ENCODE peak calls at places on chromosomes 12 and 14, in five cellular contexts. Y is adrenal gland, F is transverse colon, M is uterus, J is GM12878. T is an unnamed sample.

GRCh38 chr12:46386877-46387629 is 14.5 kb upstream of the SLC38A2 start:
- DNase-seq in Y (no peak), F (peak), M (peak), J (no peak), T (peak)

GRCh38 chr12:64171715-64172114 is 50.4 kb downstream of the KICS2 start:
- DNase-seq in Y (peak), F (no peak), M (no peak), J (no peak), T (no peak)

GRCh38 chr14:68683326-68683725 is 109.5 kb downstream of the ZFP36L1 start:
- DNase-seq in Y (no peak), F (no peak), M (no peak), J (no peak), T (no peak)

GRCh38 chr12:57868211-57868610 is 21.7 kb upstream of the CTDSP2 start:
- DNase-seq in Y (no peak), F (no peak), M (no peak), J (no peak), T (no peak)

GRCh38 chr12:33455096-33455495 is 15.5 kb upstream of the SYT10 start:
- DNase-seq in Y (no peak), F (no peak), M (no peak), J (no peak), T (no peak)

GRCh38 chr14:92945544-92945943 is 22.6 kb downstream of the CHGA start:
- DNase-seq in Y (no peak), F (no peak), M (no peak), J (no peak), T (no peak)

GRCh38 chr12:54412786-54413185 is 6.3 kb downstream of the ITGA5 start:
- DNase-seq in Y (no peak), F (no peak), M (no peak), J (no peak), T (no peak)

GRCh38 chr12:107402041-107403022 is 283.3 kb upstream of the PWP1 start:
- DNase-seq in Y (peak), F (peak), M (no peak), J (no peak), T (peak)

GRCh38 chr12:57152408-57153038 is 5.1 kb upstream of the LRP1-AS start:
- DNase-seq in Y (peak), F (no peak), M (peak), J (no peak), T (no peak)

GRCh38 chr12:113479578-113480335 is 8.1 kb upstream of the LHX5 start:
- DNase-seq in Y (peak), F (no peak), M (no peak), J (no peak), T (peak)

GRCh38 chr12:12072064-12072760 is 1.5 kb downstream of the BCL2L14 start:
- DNase-seq in Y (no peak), F (peak), M (no peak), J (peak), T (no peak)

GRCh38 chr12:76880156-76881023 is 1.6 kb upstream of the CSRP2 start:
- DNase-seq in Y (no peak), F (no peak), M (no peak), J (no peak), T (no peak)

GRCh38 chr12:63805704-63806672 is 26.3 kb downstream of the RXYLT1 start:
- DNase-seq in Y (no peak), F (peak), M (no peak), J (no peak), T (no peak)

GRCh38 chr12:88207921-88208640 is 66.0 kb downstream of the TMTC3 start:
- DNase-seq in Y (no peak), F (no peak), M (no peak), J (no peak), T (no peak)

GRCh38 chr12:111404362-111405148 is 1.2 kb upstream of the SH2B3 start:
- DNase-seq in Y (peak), F (no peak), M (peak), J (no peak), T (peak)

GRCh38 chr12:96219700-96220206 is 25.6 kb downstream of the ELK3 start:
- DNase-seq in Y (no peak), F (no peak), M (no peak), J (no peak), T (no peak)

GRCh38 chr12:12599750-12600643 is 11.7 kb upstream of the CREBL2 start:
- DNase-seq in Y (peak), F (no peak), M (no peak), J (no peak), T (no peak)

GRCh38 chr12:113220593-113221180 is 577 bp upstream of the TPCN1 start:
- DNase-seq in Y (no peak), F (no peak), M (no peak), J (no peak), T (peak)

GRCh38 chr12:113930249-113930648 is 35.9 kb downstream of the RBM19 start:
- DNase-seq in Y (no peak), F (no peak), M (no peak), J (no peak), T (no peak)

GRCh38 chr12:99772274-99772673 is 124.7 kb downstream of the GARIN6 start:
- DNase-seq in Y (no peak), F (no peak), M (no peak), J (no peak), T (no peak)

GRCh38 chr12:80625901-80626300 is 81.5 kb upstream of the MYF6 start:
- DNase-seq in Y (no peak), F (no peak), M (no peak), J (no peak), T (no peak)

GRCh38 chr14:80699861-80700260 is 241.7 kb downstream of the CEP128 start:
- DNase-seq in Y (no peak), F (no peak), M (no peak), J (peak), T (no peak)

GRCh38 chr14:52020866-52021717 is 31.7 kb downstream of the RTRAF start:
- DNase-seq in Y (no peak), F (no peak), M (no peak), J (peak), T (peak)

GRCh38 chr12:111031956-111032919 is 111.9 kb upstream of the MYL2 start:
- DNase-seq in Y (no peak), F (no peak), M (no peak), J (no peak), T (no peak)

GRCh38 chr12:64672925-64673409 is 62.7 kb downstream of the RASSF3 start:
- DNase-seq in Y (peak), F (peak), M (peak), J (no peak), T (peak)

GRCh38 chr12:113318900-113319628 is 15.8 kb downstream of the SLC8B1 start:
- DNase-seq in Y (no peak), F (no peak), M (no peak), J (no peak), T (no peak)

GRCh38 chr14:73749706-73750105 is 35.5 kb upstream of the PNMA1 start:
- DNase-seq in Y (no peak), F (no peak), M (no peak), J (no peak), T (no peak)

GRCh38 chr12:79591988-79592387 is 98.8 kb downstream of the PAWR start:
- DNase-seq in Y (no peak), F (no peak), M (no peak), J (no peak), T (no peak)

GRCh38 chr12:6850796-6851152 is 312 bp downstream of the CDCA3 start:
- DNase-seq in Y (peak), F (no peak), M (no peak), J (no peak), T (no peak)

GRCh38 chr14:91036741-91037469 is 23.5 kb downstream of the RPS6KA5 start:
- DNase-seq in Y (no peak), F (no peak), M (no peak), J (no peak), T (no peak)

GRCh38 chr14:67926821-67927220 is 107.2 kb downstream of the RAD51B start:
- DNase-seq in Y (no peak), F (no peak), M (no peak), J (no peak), T (no peak)

GRCh38 chr14:90019824-90020523 is 41.8 kb upstream of the KCNK13 start:
- DNase-seq in Y (no peak), F (no peak), M (no peak), J (no peak), T (no peak)

GRCh38 chr12:40446385-40446784 is 221.6 kb downstream of the LRRK2 start:
- DNase-seq in Y (no peak), F (no peak), M (no peak), J (no peak), T (peak)

GRCh38 chr14:95274283-95274682 is 45.4 kb downstream of the CLMN start:
- DNase-seq in Y (no peak), F (peak), M (no peak), J (no peak), T (no peak)

GRCh38 chr12:100445081-100445481 is 28.6 kb upstream of the NR1H4 start:
- DNase-seq in Y (no peak), F (no peak), M (no peak), J (no peak), T (no peak)

GRCh38 chr12:56585098-56585497 is 45.0 kb downstream of the BAZ2A start:
- DNase-seq in Y (no peak), F (no peak), M (no peak), J (no peak), T (no peak)

GRCh38 chr14:100574642-100575031 is 12.6 kb downstream of the BEGAIN start:
- DNase-seq in Y (no peak), F (no peak), M (no peak), J (no peak), T (no peak)

GRCh38 chr14:75427482-75428229 is at the start of gene JDP2:
- DNase-seq in Y (peak), F (peak), M (peak), J (no peak), T (peak)
- TF ChIP-seq POLR2A in Y (peak), F (peak), M (peak), J (peak), T (no peak)

GRCh38 chr12:50283230-50283923 is at the start of gene LIMA1:
- DNase-seq in Y (peak), F (peak), M (peak), J (peak), T (peak)
- TF ChIP-seq POLR2A in Y (peak), F (peak), M (peak), J (peak), T (peak)

GRCh38 chr12:72647139-72647538 is 375.0 kb downstream of the TRHDE start:
- DNase-seq in Y (no peak), F (no peak), M (no peak), J (no peak), T (no peak)

GRCh38 chr12:72642726-72643125 is 370.6 kb downstream of the TRHDE start:
- DNase-seq in Y (no peak), F (no peak), M (no peak), J (no peak), T (no peak)
- TF ChIP-seq POLR2A in Y (no peak), F (no peak), M (no peak), J (no peak), T (no peak)

DNA sequence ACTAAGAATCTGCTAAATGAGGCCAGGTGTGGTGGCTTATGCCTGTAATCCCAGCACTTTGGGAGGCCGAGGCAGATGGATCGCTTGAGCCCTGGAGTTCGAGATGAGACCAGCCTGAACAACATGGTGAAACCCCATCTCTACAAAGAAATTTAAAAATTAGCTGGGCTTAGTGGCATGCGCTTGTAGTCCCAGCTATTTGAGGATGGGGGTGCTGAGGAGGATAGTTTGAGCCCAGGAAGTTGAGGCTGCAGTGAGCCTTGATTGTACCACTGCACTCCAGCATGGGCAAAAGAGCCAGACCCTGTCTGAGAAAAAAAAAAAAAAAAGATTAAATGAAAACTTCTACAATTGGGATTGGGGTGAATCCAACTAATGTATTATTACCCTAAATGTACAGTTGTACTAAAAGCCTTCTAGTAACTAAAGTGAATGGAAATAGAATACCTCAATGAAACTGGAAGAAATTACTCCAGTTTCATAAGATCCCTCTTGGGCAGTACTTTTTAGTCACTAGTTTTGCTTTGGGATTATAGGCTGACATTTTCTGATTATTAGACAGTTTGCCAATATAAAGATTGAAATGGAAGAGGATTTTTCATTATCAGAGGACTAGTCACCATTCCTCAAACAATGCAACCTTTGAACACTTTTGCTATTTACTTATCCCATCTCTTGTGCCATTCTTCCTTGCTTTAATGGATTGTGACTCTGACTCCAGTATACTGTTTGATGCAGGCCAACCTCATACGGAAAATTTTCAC is 14.3 kb downstream of the COCH start:
- DNase-seq in Y (no peak), F (no peak), M (no peak), J (no peak), T (no peak)
- TF ChIP-seq POLR2A in Y (no peak), F (no peak), M (no peak), J (no peak), T (no peak)

GRCh38 chr12:115338566-115339294 is 654.8 kb upstream of the TBX3 start:
- DNase-seq in Y (no peak), F (no peak), M (no peak), J (peak), T (no peak)

GRCh38 chr12:115336506-115336905 is 652.5 kb upstream of the TBX3 start:
- DNase-seq in Y (no peak), F (no peak), M (no peak), J (no peak), T (no peak)

GRCh38 chr12:115335594-115335993 is 651.6 kb upstream of the TBX3 start:
- DNase-seq in Y (no peak), F (no peak), M (no peak), J (no peak), T (no peak)

GRCh38 chr12:115335048-115335447 is 651.1 kb upstream of the TBX3 start:
- DNase-seq in Y (no peak), F (no peak), M (no peak), J (no peak), T (no peak)

GRCh38 chr12:115337693-115338543 is 653.9 kb upstream of the TBX3 start:
- DNase-seq in Y (peak), F (peak), M (peak), J (no peak), T (no peak)
- TF ChIP-seq POLR2A in Y (no peak), F (no peak), M (no peak), J (no peak), T (no peak)

GRCh38 chr12:120199025-120199424 is 1.9 kb downstream of the RPLP0 start:
- DNase-seq in Y (no peak), F (no peak), M (no peak), J (no peak), T (no peak)

GRCh38 chr12:120197542-120197887 is 3.0 kb upstream of the GCN1 start:
- DNase-seq in Y (no peak), F (no peak), M (no peak), J (no peak), T (no peak)

GRCh38 chr12:120196363-120196762 is 1.8 kb upstream of the GCN1 start:
- DNase-seq in Y (peak), F (no peak), M (no peak), J (no peak), T (no peak)

GRCh38 chr12:120204171-120204570 is 3.3 kb upstream of the RPLP0 start:
- DNase-seq in Y (no peak), F (no peak), M (no peak), J (no peak), T (no peak)

GRCh38 chr12:120199595-120200306 is 1.2 kb downstream of the RPLP0 start:
- DNase-seq in Y (peak), F (no peak), M (peak), J (no peak), T (peak)
- TF ChIP-seq POLR2A in Y (no peak), F (no peak), M (no peak), J (peak), T (no peak)

GRCh38 chr14:49585803-49586672 is at the start of gene RPS29:
- DNase-seq in Y (peak), F (peak), M (peak), J (peak), T (peak)
- TF ChIP-seq POLR2A in Y (peak), F (peak), M (peak), J (peak), T (peak)

GRCh38 chr14:24051789-24052655 is at the start of gene CARMIL3:
- DNase-seq in Y (peak), F (peak), M (no peak), J (no peak), T (peak)
- TF ChIP-seq POLR2A in Y (peak), F (no peak), M (peak), J (peak), T (no peak)

GRCh38 chr14:55581011-55581806 is 1.2 kb downstream of the KTN1 start:
- DNase-seq in Y (peak), F (peak), M (peak), J (no peak), T (peak)

GRCh38 chr14:55578511-55578910 is 1.5 kb upstream of the KTN1 start:
- DNase-seq in Y (no peak), F (no peak), M (no peak), J (no peak), T (no peak)

GRCh38 chr14:55580401-55581010 is 499 bp downstream of the KTN1 start:
- DNase-seq in Y (peak), F (peak), M (peak), J (no peak), T (peak)

GRCh38 chr14:55577229-55577628 is 2.8 kb upstream of the KTN1 start:
- DNase-seq in Y (no peak), F (no peak), M (no peak), J (no peak), T (no peak)

GRCh38 chr14:55579724-55580400 is at the start of gene KTN1:
- DNase-seq in Y (peak), F (peak), M (peak), J (no peak), T (peak)
- TF ChIP-seq POLR2A in Y (peak), F (peak), M (peak), J (peak), T (peak)